ENCODE peak calls at places on chromosomes 4 and X, in five cellular contexts. J, A, U, W and S are unnamed samples.
A peak's percentile ranks its signal among the peaks of the same experiment; 100 is the strongest.

GRCh38 chrX:105664243-105664642 is 158.1 kb upstream of the NRK start:
- DNase-seq in U (no peak), J (no peak), A (no peak), W (no peak), S (no peak)

GRCh38 chr4:27316176-27316575 is 455.5 kb downstream of the STIM2 start:
- DNase-seq in A (no peak), W (no peak), J (no peak), U (no peak), S (no peak)

GRCh38 chr4:1084796-1085403 is 28.5 kb downstream of the RNF212 start:
- DNase-seq in U (no peak), J (no peak), W (no peak), A (no peak), S (no peak)

GRCh38 chr4:90542216-90542615 is 415.0 kb downstream of the CCSER1 start:
- DNase-seq in A (no peak), J (no peak), U (no peak), W (no peak), S (no peak)

GRCh38 chr4:148056879-148057278 is 325.0 kb downstream of the ARHGAP10 start:
- DNase-seq in W (peak; percentile 72), A (peak; percentile 94), U (no peak), J (no peak), S (peak; percentile 6)

GRCh38 chr4:122450847-122451246 is 5.7 kb downstream of the IL2 start:
- DNase-seq in J (no peak), U (no peak), A (peak; percentile 4), W (peak; percentile 17), S (no peak)

GRCh38 chr4:54783402-54784110 is 125.8 kb downstream of the KIT start:
- DNase-seq in J (no peak), U (no peak), W (no peak), A (no peak), S (no peak)

GRCh38 chr4:10123227-10124101 is 6.9 kb upstream of the WDR1 start:
- DNase-seq in U (no peak), A (no peak), W (no peak), J (no peak), S (no peak)

GRCh38 chr4:110371016-110371795 is 104.7 kb upstream of the ENPEP start:
- DNase-seq in J (no peak), U (no peak), A (no peak), W (no peak), S (no peak)

GRCh38 chr4:84952004-84952403 is 14.5 kb downstream of the WDFY3 start:
- DNase-seq in A (no peak), U (no peak), W (peak; percentile 99), J (no peak), S (no peak)

GRCh38 chr4:84944952-84945351 is 21.5 kb downstream of the WDFY3 start:
- DNase-seq in U (no peak), A (no peak), J (no peak), W (peak; percentile 65), S (no peak)

GRCh38 chr4:84952776-84953175 is 13.7 kb downstream of the WDFY3 start:
- DNase-seq in W (peak; percentile 31), J (no peak), A (no peak), U (no peak), S (no peak)

DNA sequence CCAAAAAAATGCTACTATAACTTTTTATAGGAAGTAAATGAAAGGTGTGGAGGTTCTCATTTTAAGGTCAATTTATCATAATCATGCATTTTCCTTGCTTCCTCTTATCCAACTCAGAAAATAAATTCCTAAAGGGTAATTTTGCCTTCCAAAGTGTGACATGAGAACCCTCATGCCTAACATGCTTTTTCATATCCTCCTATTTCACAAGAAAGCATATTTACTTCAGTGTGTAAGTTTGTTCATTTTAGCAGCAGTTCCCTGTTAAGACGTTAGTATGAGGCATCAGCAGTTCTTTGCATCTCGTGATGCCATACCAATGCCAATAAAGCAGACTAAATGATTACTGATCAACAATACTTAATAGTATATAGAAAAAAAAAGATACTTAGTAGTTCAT is 18.4 kb downstream of the WDFY3 start:
- DNase-seq in U (no peak), J (no peak), W (no peak), A (no peak), S (no peak)
- H3K4me1 ChIP-seq in U (no peaks in the 10 kb centered on the region), J (peaks cover 35% of the 10 kb centered on the region), W (peaks cover 20% of the 10 kb centered on the region), A (no peaks in the 10 kb centered on the region), S (peaks cover 22% of the 10 kb centered on the region)

GRCh38 chrX:153599192-153600031 is 473 bp upstream of the CCNQ start:
- DNase-seq in J (peak; percentile 85), A (peak; percentile 91), W (peak; percentile 81), U (peak; percentile 94), S (peak; percentile 23)
- H3K4me1 ChIP-seq in J (peaks cover 24% of the 10 kb centered on the region), A (peaks cover 22% of the 10 kb centered on the region), W (peaks cover 7% of the 10 kb centered on the region), U (no peaks in the 10 kb centered on the region), S (no peaks in the 10 kb centered on the region)

GRCh38 chr4:2482693-2483092 is 13.8 kb downstream of the RNF4 start:
- DNase-seq in W (no peak), A (peak; percentile 55), U (no peak), J (no peak), S (no peak)

GRCh38 chr4:2480649-2481048 is 11.7 kb downstream of the RNF4 start:
- DNase-seq in J (no peak), U (no peak), W (no peak), A (no peak), S (no peak)

GRCh38 chr4:2483237-2483636 is 14.3 kb downstream of the RNF4 start:
- DNase-seq in J (no peak), U (no peak), A (no peak), W (no peak), S (no peak)

GRCh38 chr4:2482192-2482591 is 13.3 kb downstream of the RNF4 start:
- DNase-seq in W (no peak), U (no peak), A (no peak), J (no peak), S (no peak)

GRCh38 chr4:2478220-2478619 is 9.3 kb downstream of the RNF4 start:
- DNase-seq in U (no peak), J (no peak), W (no peak), A (no peak), S (no peak)
- H3K4me1 ChIP-seq in U (no peaks in the 10 kb centered on the region), J (peaks cover 51% of the 10 kb centered on the region), W (peaks cover 3% of the 10 kb centered on the region), A (peaks cover 70% of the 10 kb centered on the region), S (peaks cover 47% of the 10 kb centered on the region)

GRCh38 chr4:2868840-2869487 is 25.3 kb downstream of the ADD1 start:
- DNase-seq in J (no peak), W (no peak), U (no peak), A (no peak), S (no peak)

GRCh38 chr4:2867758-2868491 is 24.3 kb downstream of the ADD1 start:
- DNase-seq in W (no peak), J (no peak), A (no peak), U (peak; percentile 77), S (no peak)

GRCh38 chr4:2865381-2865780 is 21.7 kb downstream of the ADD1 start:
- DNase-seq in U (no peak), J (no peak), A (no peak), W (no peak), S (no peak)

GRCh38 chr4:2866891-2867290 is 23.2 kb downstream of the ADD1 start:
- DNase-seq in W (no peak), A (no peak), U (no peak), J (no peak), S (no peak)

GRCh38 chr4:2866160-2866861 is 22.7 kb downstream of the ADD1 start:
- DNase-seq in W (no peak), J (no peak), U (no peak), A (no peak), S (no peak)
- H3K4me1 ChIP-seq in W (no peaks in the 10 kb centered on the region), J (peaks cover 84% of the 10 kb centered on the region), U (no peaks in the 10 kb centered on the region), A (peaks cover 11% of the 10 kb centered on the region), S (peaks cover 37% of the 10 kb centered on the region)

DNA sequence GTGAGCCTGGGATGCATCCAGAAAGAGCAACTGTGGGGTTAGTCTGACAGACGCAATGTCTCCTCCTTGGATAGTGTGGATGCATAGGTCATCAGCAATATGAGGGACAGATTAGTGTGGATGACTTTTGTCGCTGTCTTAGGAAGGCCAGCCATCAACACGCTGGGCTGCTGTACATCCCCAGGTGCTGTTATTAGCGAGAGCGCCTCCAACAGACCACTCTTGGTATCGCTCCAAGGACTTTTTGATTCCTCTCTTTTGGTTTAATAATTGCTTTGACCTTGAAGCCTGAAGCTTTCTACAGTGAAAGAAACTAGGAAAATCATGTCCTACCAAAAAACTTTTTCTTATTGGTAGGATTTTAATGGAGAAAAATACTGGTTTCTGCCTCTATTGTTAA is 76.7 kb downstream of the TMEM131L start:
- DNase-seq in A (no peak), W (no peak), U (no peak), J (no peak), S (no peak)
- H3K4me1 ChIP-seq in A (peaks cover 9% of the 10 kb centered on the region), W (peaks cover 18% of the 10 kb centered on the region), U (no peaks in the 10 kb centered on the region), J (peaks cover 11% of the 10 kb centered on the region), S (peaks cover 14% of the 10 kb centered on the region)

DNA sequence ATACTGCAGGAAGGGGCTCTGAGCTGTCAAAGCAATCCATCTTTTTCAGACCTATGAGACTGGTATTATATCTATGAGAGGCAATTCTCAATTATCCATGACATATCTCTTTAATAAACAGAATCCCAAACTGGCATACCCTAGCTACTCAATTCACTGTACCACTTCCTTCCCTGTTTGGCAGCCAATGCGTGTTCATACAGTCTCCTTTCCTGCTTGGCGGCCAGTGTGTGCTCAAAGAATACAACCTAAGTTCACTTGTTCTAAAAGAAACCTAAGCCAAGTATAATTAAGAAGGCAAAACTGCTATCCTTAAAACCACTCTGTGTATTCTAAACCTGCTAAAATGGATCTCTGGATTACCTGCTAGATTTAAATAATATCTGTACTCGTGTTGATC is 38.3 kb downstream of the ARHGEF9 start:
- DNase-seq in A (no peak), U (no peak), J (no peak), W (no peak), S (no peak)
- H3K4me1 ChIP-seq in A (peaks cover 4% of the 10 kb centered on the region), U (no peaks in the 10 kb centered on the region), J (peaks cover 34% of the 10 kb centered on the region), W (peaks cover 33% of the 10 kb centered on the region), S (peaks cover 10% of the 10 kb centered on the region)

GRCh38 chr4:8146158-8146557 is 12.5 kb downstream of the ABLIM2 start:
- DNase-seq in J (no peak), A (no peak), W (no peak), U (no peak), S (no peak)
- H3K4me1 ChIP-seq in J (peaks cover 8% of the 10 kb centered on the region), A (no peaks in the 10 kb centered on the region), W (no peaks in the 10 kb centered on the region), U (no peaks in the 10 kb centered on the region), S (peaks cover 46% of the 10 kb centered on the region)